ENCODE peak calls at places on chromosomes 4 and X, in nine cellular contexts. A, O, D, J, V, E, I, M and C are unnamed samples.

GRCh38 chr4:52991452-52991851 is 129.3 kb downstream of the RASL11B start:
- DNase-seq in A (no peak), O (no peak), D (no peak), J (no peak), V (no peak), E (no peak), I (no peak), M (no peak), C (no peak)

GRCh38 chrX:43958529-43958928 is 14.7 kb downstream of the NDP start:
- DNase-seq in A (no peak), O (peak; percentile 81), D (peak; percentile 12), J (no peak), V (no peak), E (no peak), I (peak; percentile 48), M (peak; percentile 77), C (no peak)

GRCh38 chrX:138710311-138710791 is 1.2 kb downstream of the FGF13 start:
- DNase-seq in A (no peak), O (no peak), D (no peak), J (no peak), V (peak; percentile 74), E (no peak), I (peak; percentile 3), M (no peak), C (no peak)

GRCh38 chrX:70452143-70452733 is 7.6 kb downstream of the DLG3 start:
- DNase-seq in A (peak; percentile 64), O (peak; percentile 18), D (peak; percentile 68), J (no peak), V (peak; percentile 84), E (peak; percentile 79), I (peak; percentile 52), M (peak; percentile 39), C (no peak)

GRCh38 chrX:103941201-103941975 is 21.0 kb upstream of the TMSB15B start:
- DNase-seq in A (no peak), O (no peak), D (no peak), J (no peak), V (no peak), E (no peak), I (no peak), M (peak; percentile 37), C (no peak)

GRCh38 chr4:79064806-79065205 is 125.6 kb upstream of the PAQR3 start:
- DNase-seq in A (no peak), O (no peak), D (no peak), J (no peak), V (no peak), E (no peak), I (no peak), M (no peak), C (no peak)

GRCh38 chrX:54695816-54696487 is 102.1 kb downstream of the ITIH6 start:
- DNase-seq in A (no peak), O (no peak), D (no peak), J (peak; percentile 23), V (no peak), E (no peak), I (no peak), M (no peak), C (no peak)

GRCh38 chrX:131677655-131678628 is 134.1 kb downstream of the OR13H1 start:
- DNase-seq in A (peak; percentile 47), O (peak; percentile 18), D (peak; percentile 31), J (peak; percentile 62), V (peak; percentile 79), E (no peak), I (peak; percentile 4), M (peak; percentile 1), C (no peak)

GRCh38 chr4:8459867-8460453 is 19.4 kb downstream of the TRMT44 start:
- DNase-seq in A (no peak), O (no peak), D (peak; percentile 64), J (no peak), V (no peak), E (no peak), I (no peak), M (no peak), C (no peak)

GRCh38 chr4:4990857-4991540 is 28.3 kb downstream of the CYTL1 start:
- DNase-seq in A (peak; percentile 46), O (peak; percentile 28), D (peak; percentile 60), J (no peak), V (no peak), E (peak; percentile 95), I (no peak), M (no peak), C (peak; percentile 98)

GRCh38 chr4:187366530-187367279 is 628.9 kb upstream of the ZFP42 start:
- DNase-seq in A (no peak), O (no peak), D (no peak), J (no peak), V (no peak), E (no peak), I (no peak), M (no peak), C (no peak)

GRCh38 chrX:65999029-65999562 is 40.8 kb downstream of the VSIG4 start:
- DNase-seq in A (no peak), O (no peak), D (no peak), J (no peak), V (no peak), E (no peak), I (no peak), M (no peak), C (no peak)

GRCh38 chrX:42176790-42177189 is 253.4 kb upstream of the CASK start:
- DNase-seq in A (no peak), O (no peak), D (no peak), J (no peak), V (no peak), E (no peak), I (no peak), M (no peak), C (no peak)

GRCh38 chr4:134812611-134813010 is 611.0 kb upstream of the PABPC4L start:
- DNase-seq in A (no peak), O (no peak), D (no peak), J (no peak), V (no peak), E (no peak), I (no peak), M (no peak), C (no peak)

GRCh38 chr4:134807231-134807745 is 605.7 kb upstream of the PABPC4L start:
- DNase-seq in A (no peak), O (no peak), D (no peak), J (no peak), V (no peak), E (no peak), I (no peak), M (peak; percentile 7), C (no peak)
- TF ChIP-seq POLR2AphosphoS5 in A (no peak), O (no peak), D (no peak), J (no peak), V (no peak), E (no peak), I (no peak), M (no peak), C (no peak)

DNA sequence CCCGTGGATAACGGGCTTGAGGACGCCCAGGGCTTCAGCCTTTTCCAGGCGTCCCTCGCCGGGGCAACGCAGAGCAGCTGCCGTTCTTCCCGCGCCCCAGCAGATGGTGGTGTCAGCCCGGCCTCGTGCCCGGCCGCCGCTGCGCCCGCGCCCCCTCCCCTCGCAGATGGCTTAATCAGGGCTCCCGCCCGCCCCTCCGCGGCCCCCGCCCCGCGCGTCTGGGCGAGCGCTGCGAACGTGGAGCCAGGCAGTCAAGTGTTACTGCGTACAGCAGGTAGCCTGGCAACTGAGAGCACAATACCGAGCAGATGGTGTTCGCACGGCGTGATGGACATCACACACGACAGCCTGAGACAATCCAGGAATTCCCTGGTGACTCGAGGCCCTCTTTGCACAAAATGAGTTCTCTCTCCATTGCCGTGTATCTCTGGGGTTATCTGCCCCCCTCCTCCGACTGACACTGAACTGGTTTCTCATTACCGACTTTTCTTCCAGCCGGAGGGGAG is 69.3 kb downstream of the MGST2 start:
- DNase-seq in A (peak; percentile 81), O (no peak), D (peak; percentile 74), J (peak; percentile 52), V (peak; percentile 95), E (peak; percentile 95), I (peak; percentile 88), M (peak; percentile 94), C (no peak)
- TF ChIP-seq POLR2AphosphoS5 in A (peak; percentile 67), O (no peak), D (peak; percentile 55), J (no peak), V (peak; percentile 81), E (peak; percentile 82), I (peak; percentile 64), M (peak; percentile 45), C (no peak)

DNA sequence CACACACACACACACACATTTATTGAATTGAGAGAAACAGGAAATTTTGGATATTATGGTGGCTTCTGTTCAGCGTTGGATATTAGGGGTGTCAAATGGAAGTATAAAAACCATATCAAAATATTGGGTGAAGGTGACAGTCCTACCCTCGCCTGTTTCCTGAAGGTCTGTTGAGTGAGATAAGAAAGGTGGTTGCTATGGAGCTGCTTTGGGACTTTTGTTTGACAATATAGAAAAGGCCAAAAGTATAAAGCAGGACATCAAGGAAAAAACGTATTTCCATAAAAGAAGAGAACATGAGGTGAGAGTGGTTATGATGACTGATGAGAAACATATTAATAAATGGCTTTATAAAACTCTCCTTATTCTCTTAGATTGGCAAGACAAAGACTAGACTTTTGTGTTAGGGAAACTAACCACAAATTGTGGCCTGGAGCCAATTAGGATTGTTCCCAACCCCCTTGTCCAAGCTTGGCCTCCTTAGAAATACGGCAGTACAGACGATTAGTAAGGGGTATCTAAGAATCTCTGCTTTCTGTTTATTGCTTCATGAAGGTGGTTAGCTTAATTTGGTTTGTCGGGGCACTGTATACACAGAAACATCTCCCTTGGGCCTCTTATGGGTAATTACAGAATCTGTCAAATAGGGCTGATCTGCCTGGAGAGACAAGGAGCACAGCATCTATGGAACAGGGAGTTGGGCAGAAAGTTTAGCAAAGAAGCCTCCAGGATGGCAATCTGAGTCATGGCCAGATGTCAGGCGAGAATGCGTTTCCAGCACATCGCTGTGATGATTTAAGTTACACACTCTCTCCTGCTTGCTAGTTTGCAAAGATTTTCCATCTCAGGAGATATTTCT is 198.0 kb downstream of the CBR4 start:
- DNase-seq in A (no peak), O (no peak), D (no peak), J (no peak), V (no peak), E (peak; percentile 73), I (no peak), M (peak; percentile 59), C (no peak)
- TF ChIP-seq POLR2AphosphoS5 in A (no peak), O (no peak), D (no peak), J (no peak), V (no peak), E (peak; percentile 50), I (no peak), M (no peak), C (no peak)

GRCh38 chr4:6689506-6689960 is 4.1 kb upstream of the S100P start:
- DNase-seq in A (peak; percentile 75), O (no peak), D (peak; percentile 22), J (no peak), V (no peak), E (no peak), I (no peak), M (no peak), C (no peak)

GRCh38 chr4:6686104-6686787 is 7.4 kb upstream of the S100P start:
- DNase-seq in A (no peak), O (no peak), D (no peak), J (no peak), V (no peak), E (no peak), I (no peak), M (no peak), C (no peak)

GRCh38 chr4:6692379-6692778 is 1.3 kb upstream of the S100P start:
- DNase-seq in A (no peak), O (no peak), D (no peak), J (no peak), V (no peak), E (no peak), I (no peak), M (no peak), C (no peak)

GRCh38 chr4:6687947-6688878 is 5.5 kb upstream of the S100P start:
- DNase-seq in A (no peak), O (no peak), D (no peak), J (no peak), V (no peak), E (no peak), I (peak; percentile 75), M (no peak), C (no peak)

GRCh38 chr4:6688879-6689505 is 4.7 kb upstream of the S100P start:
- DNase-seq in A (peak; percentile 76), O (peak; percentile 75), D (peak; percentile 55), J (no peak), V (peak; percentile 82), E (no peak), I (peak; percentile 34), M (peak; percentile 39), C (no peak)
- TF ChIP-seq POLR2AphosphoS5 in A (peak; percentile 44), O (peak; percentile 62), D (no peak), J (no peak), V (no peak), E (no peak), I (no peak), M (no peak), C (no peak)